ENCODE peak calls at places on chromosome 19, in six cellular contexts. C is immature natural killer cell; G is activated CD8-positive, alpha-beta memory T cell treated with anti-CD3 and anti-CD28 coated beads for 24 hours; D is activated T-helper 1 cell treated with Interleukin-2 at 50 U/mL for 16 hours; N is Caco-2; B is RWPE1. S is an unnamed sample.

GRCh38 chr19:7115721-7116120 is 46.2 kb downstream of the ZNF557 start:
- DNase-seq in C (no peak), G (no peak), D (no peak), N (no peak), B (no peak), S (no peak)

GRCh38 chr19:3075605-3076431 is 13.5 kb upstream of the TLE5 start:
- DNase-seq in C (peak; percentile 58), G (peak; percentile 96), D (peak; percentile 64), N (peak; percentile 61), B (peak; percentile 60), S (no peak)

GRCh38 chr19:5109560-5109959 is 140.6 kb downstream of the KDM4B start:
- DNase-seq in C (no peak), G (no peak), D (no peak), N (no peak), B (no peak), S (no peak)

GRCh38 chr19:14081797-14082674 is 3.5 kb downstream of the C19orf67 start:
- DNase-seq in C (peak; percentile 22), G (peak; percentile 73), D (no peak), N (no peak), B (no peak), S (no peak)

GRCh38 chr19:56692496-56692895 is 20.9 kb upstream of the ZNF835 start:
- DNase-seq in C (no peak), G (no peak), D (no peak), N (no peak), B (no peak), S (no peak)

GRCh38 chr19:55651236-55651635 is 3.2 kb downstream of the CCDC106 start:
- DNase-seq in C (no peak), G (no peak), D (no peak), N (no peak), B (no peak), S (no peak)

GRCh38 chr19:47095707-47096704 is 17.6 kb downstream of the ZC3H4 start:
- DNase-seq in C (no peak), G (no peak), D (no peak), N (peak; percentile 98), B (peak; percentile 81), S (no peak)

GRCh38 chr19:48681127-48681470 is 8.3 kb upstream of the NTN5 start:
- DNase-seq in C (no peak), G (no peak), D (no peak), N (no peak), B (no peak), S (no peak)

GRCh38 chr19:4722671-4723464 is 774 bp downstream of the DPP9 start:
- DNase-seq in C (peak; percentile 26), G (no peak), D (no peak), N (no peak), B (peak; percentile 64), S (no peak)

GRCh38 chr19:982567-983170 is 1.5 kb upstream of the WDR18 start:
- DNase-seq in C (peak; percentile 76), G (peak; percentile 93), D (peak; percentile 68), N (no peak), B (peak; percentile 89), S (no peak)

GRCh38 chr19:45444318-45445041 is 20.8 kb upstream of the ERCC1 start:
- DNase-seq in C (peak; percentile 93), G (peak; percentile 86), D (peak; percentile 60), N (peak; percentile 94), B (peak; percentile 60), S (peak; percentile 95)

GRCh38 chr19:49117677-49118564 is 1.0 kb downstream of the C19orf73 start:
- DNase-seq in C (no peak), G (no peak), D (no peak), N (no peak), B (no peak), S (no peak)

GRCh38 chr19:58317481-58318072 is 9.2 kb upstream of the ZSCAN22 start:
- DNase-seq in C (no peak), G (no peak), D (no peak), N (no peak), B (peak; percentile 42), S (no peak)

GRCh38 chr19:10766681-10767201 is 48.9 kb downstream of the DNM2 start:
- DNase-seq in C (no peak), G (no peak), D (no peak), N (no peak), B (no peak), S (no peak)

GRCh38 chr19:3556978-3557460 is 367 bp downstream of the MFSD12 start:
- DNase-seq in C (peak; percentile 51), G (peak; percentile 86), D (peak; percentile 55), N (no peak), B (peak; percentile 66), S (no peak)